ENCODE peak calls at places on chromosomes 5 and 9, in eight cellular contexts. F is cardiac muscle cell, U is coronary artery, D is psoas muscle, E is A673, X is heart right ventricle, Q is heart left ventricle, R is stomach. I is an unnamed sample.
A peak's percentile ranks its signal among the peaks of the same experiment; 100 is the strongest.

GRCh38 chr5:93273176-93273575 is 307.8 kb downstream of the NR2F1-AS1 start:
- DNase-seq in F (peak; percentile 65), U (no peak), D (no peak), E (no peak), X (no peak), Q (no peak), R (no peak), I (no peak)

GRCh38 chr5:150043657-150044333 is 42.6 kb downstream of the CSF1R start:
- DNase-seq in F (peak; percentile 41), U (no peak), D (no peak), E (peak; percentile 50), X (no peak), Q (no peak), R (no peak), I (no peak)

GRCh38 chr9:137042751-137043727 is 2.9 kb downstream of the NPDC1 start:
- DNase-seq in F (no peak), U (no peak), D (no peak), E (no peak), X (peak; percentile 69), Q (peak; percentile 82), R (peak; percentile 79), I (no peak)

GRCh38 chr5:180623844-180624243 is 25.6 kb downstream of the FLT4 start:
- DNase-seq in F (no peak), U (no peak), D (no peak), E (no peak), X (no peak), Q (no peak), R (no peak), I (no peak)

GRCh38 chr5:113776832-113777525 is 263.5 kb downstream of the YTHDC2 start:
- DNase-seq in F (peak; percentile 21), U (no peak), D (no peak), E (peak; percentile 37), X (no peak), Q (no peak), R (peak; percentile 44), I (no peak)

GRCh38 chr5:81909677-81910076 is 62.1 kb upstream of the ATG10 start:
- DNase-seq in F (no peak), U (no peak), D (no peak), E (no peak), X (no peak), Q (no peak), R (no peak), I (no peak)

GRCh38 chr5:64930672-64931318 is 162.1 kb downstream of the CWC27 start:
- DNase-seq in F (no peak), U (no peak), D (no peak), E (no peak), X (no peak), Q (no peak), R (no peak), I (no peak)

GRCh38 chr5:150780180-150780692 is 1.7 kb downstream of the SMIM3 start:
- DNase-seq in F (peak; percentile 44), U (no peak), D (peak; percentile 46), E (no peak), X (peak; percentile 32), Q (peak; percentile 38), R (peak; percentile 31), I (peak; percentile 82)

GRCh38 chr9:129239946-129240490 is 62.0 kb upstream of the IER5L start:
- DNase-seq in F (no peak), U (no peak), D (peak; percentile 4), E (no peak), X (no peak), Q (no peak), R (no peak), I (peak; percentile 13)

GRCh38 chr9:21525174-21525573 is 43.1 kb upstream of the IFNE start:
- DNase-seq in F (no peak), U (no peak), D (no peak), E (no peak), X (no peak), Q (no peak), R (no peak), I (no peak)

GRCh38 chr9:1707291-1707690 is 307.9 kb upstream of the SMARCA2 start:
- DNase-seq in F (no peak), U (no peak), D (no peak), E (no peak), X (no peak), Q (no peak), R (no peak), I (no peak)

GRCh38 chr5:153275697-153276096 is 214.8 kb upstream of the GRIA1 start:
- DNase-seq in F (no peak), U (no peak), D (no peak), E (no peak), X (no peak), Q (no peak), R (no peak), I (no peak)

GRCh38 chr9:85971731-85972130 is 30.8 kb downstream of the NAA35 start:
- DNase-seq in F (peak; percentile 26), U (no peak), D (no peak), E (no peak), X (no peak), Q (no peak), R (no peak), I (no peak)

GRCh38 chr5:54450542-54450941 is 5.0 kb upstream of the HSPB3 start:
- DNase-seq in F (no peak), U (no peak), D (no peak), E (no peak), X (no peak), Q (no peak), R (no peak), I (no peak)

GRCh38 chr9:91908746-91909145 is 41.3 kb downstream of the ROR2 start:
- DNase-seq in F (peak; percentile 73), U (no peak), D (no peak), E (no peak), X (no peak), Q (no peak), R (no peak), I (no peak)

GRCh38 chr5:139650689-139651501 is 2.7 kb downstream of the CXXC5 start:
- DNase-seq in F (no peak), U (no peak), D (peak; percentile 59), E (no peak), X (peak; percentile 62), Q (peak; percentile 79), R (peak; percentile 85), I (peak; percentile 90)

GRCh38 chr5:167839065-167839464 is 452.4 kb upstream of the WWC1 start:
- DNase-seq in F (no peak), U (no peak), D (no peak), E (no peak), X (no peak), Q (no peak), R (no peak), I (no peak)

GRCh38 chr5:142280066-142281011 is 44.5 kb downstream of the SPRY4 start:
- DNase-seq in F (peak; percentile 84), U (peak; percentile 93), D (peak; percentile 43), E (peak; percentile 71), X (peak; percentile 79), Q (peak; percentile 86), R (no peak), I (peak; percentile 94)

GRCh38 chr5:75710630-75711029 is 6.6 kb downstream of the POC5 start:
- DNase-seq in F (no peak), U (no peak), D (no peak), E (no peak), X (no peak), Q (no peak), R (no peak), I (no peak)

GRCh38 chr9:113155911-113156559 is 5.2 kb downstream of the SLC31A2 start:
- DNase-seq in F (no peak), U (no peak), D (no peak), E (no peak), X (no peak), Q (no peak), R (no peak), I (no peak)

GRCh38 chr9:113154471-113154870 is 3.7 kb downstream of the SLC31A2 start:
- DNase-seq in F (peak; percentile 50), U (no peak), D (peak; percentile 63), E (no peak), X (no peak), Q (no peak), R (no peak), I (no peak)

GRCh38 chr9:113156880-113157279 is 6.1 kb downstream of the SLC31A2 start:
- DNase-seq in F (no peak), U (no peak), D (no peak), E (no peak), X (no peak), Q (no peak), R (no peak), I (no peak)

GRCh38 chr9:113153599-113153998 is 2.8 kb downstream of the SLC31A2 start:
- DNase-seq in F (no peak), U (no peak), D (no peak), E (no peak), X (no peak), Q (no peak), R (no peak), I (no peak)

DNA sequence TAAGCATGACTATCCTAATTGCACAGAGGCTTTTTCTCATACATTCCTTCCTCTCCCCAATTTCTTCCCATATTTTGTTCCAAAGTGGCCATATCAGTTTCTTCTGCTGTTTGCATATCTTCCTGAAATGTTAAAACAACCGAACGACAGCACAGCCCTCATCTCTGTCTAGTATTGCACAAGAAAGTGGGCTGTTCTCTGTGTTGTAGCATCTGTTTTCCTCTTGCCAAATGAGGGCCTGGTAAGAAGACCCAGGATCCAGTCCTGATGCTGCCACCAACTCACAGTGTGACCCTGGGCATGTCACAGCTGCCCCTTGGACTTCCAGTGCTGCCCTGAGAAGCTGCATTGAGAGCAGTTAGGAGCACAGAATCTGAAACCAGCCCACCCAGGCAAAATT is 4.1 kb downstream of the SLC31A2 start:
- DNase-seq in F (peak; percentile 48), U (no peak), D (no peak), E (no peak), X (no peak), Q (no peak), R (no peak), I (no peak)
- H3K27ac ChIP-seq in F (no peak overlapping the region), U (peak overlapping the region; percentile 44), D (peak overlapping the region; percentile 79), E (no peak overlapping the region), X (no peak overlapping the region), Q (no peak overlapping the region), R (no peak overlapping the region), I (no peak overlapping the region)

GRCh38 chr9:88804289-88804596 is 187.0 kb upstream of the S1PR3 start:
- DNase-seq in F (no peak), U (no peak), D (no peak), E (no peak), X (no peak), Q (no peak), R (no peak), I (no peak)
- H3K4me3 ChIP-seq in F (no peak overlapping the region), U (no peak overlapping the region), D (no peak overlapping the region), E (no peak overlapping the region), X (no peak overlapping the region), Q (no peak overlapping the region), R (no peak overlapping the region), I (no peak overlapping the region)

GRCh38 chr9:71355884-71356283 is 234.5 kb upstream of the TRPM3 start:
- DNase-seq in F (no peak), U (no peak), D (no peak), E (no peak), X (no peak), Q (no peak), R (no peak), I (no peak)
- TF ChIP-seq CTCF in F (no peak), U (no peak), D (no peak), E (no peak), X (no peak), Q (no peak), R (no peak), I (no peak)

GRCh38 chr5:152070591-152070990 is 145.9 kb upstream of the GLRA1 start:
- DNase-seq in F (no peak), U (no peak), D (no peak), E (no peak), X (no peak), Q (no peak), R (no peak), I (no peak)
- H3K27ac ChIP-seq in F (no peak overlapping the region), U (no peak overlapping the region), D (no peak overlapping the region), E (no peak overlapping the region), X (no peak overlapping the region), Q (no peak overlapping the region), R (no peak overlapping the region), I (no peak overlapping the region)

I was measured in kidney.